ENCODE peak calls at places on chromosomes 6 and 20, in seven cellular contexts. One of them, this sample, is unnamed.

GRCh38 chr20:43752561-43753301 is 25.9 kb upstream of the GTSF1L start:
- DNase-seq in stimulated activated CD4-positive, alpha-beta T cell treated with anti-CD3 and anti-CD28 coated beads, Interleukin-15, amount 100 ng/mL, for 1 hour: no peak
- DNase-seq in effector CD4-positive, alpha-beta T cell: no peak
- DNase-seq in mucosa of gallbladder: peak
- DNase-seq in pons: peak
- DNase-seq in non-pigmented ciliary epithelial cell: peak
- DNase-seq in neural crest cell: no peak
- DNase-seq in this sample: peak

GRCh38 chr6:63904844-63905243 is 269.2 kb downstream of the PHF3 start:
- DNase-seq in neural crest cell: no peak
- DNase-seq in non-pigmented ciliary epithelial cell: peak
- DNase-seq in mucosa of gallbladder: no peak
- DNase-seq in stimulated activated CD4-positive, alpha-beta T cell treated with anti-CD3 and anti-CD28 coated beads, Interleukin-15, amount 100 ng/mL, for 1 hour: no peak
- DNase-seq in effector CD4-positive, alpha-beta T cell: no peak
- DNase-seq in pons: no peak
- DNase-seq in this sample: no peak

GRCh38 chr20:57680131-57680716 is 29.6 kb downstream of the PMEPA1 start:
- DNase-seq in stimulated activated CD4-positive, alpha-beta T cell treated with anti-CD3 and anti-CD28 coated beads, Interleukin-15, amount 100 ng/mL, for 1 hour: no peak
- DNase-seq in pons: no peak
- DNase-seq in mucosa of gallbladder: no peak
- DNase-seq in neural crest cell: no peak
- DNase-seq in non-pigmented ciliary epithelial cell: no peak
- DNase-seq in effector CD4-positive, alpha-beta T cell: no peak
- DNase-seq in this sample: no peak

GRCh38 chr6:125183391-125183790 is 29.8 kb downstream of the TPD52L1 start:
- DNase-seq in pons: no peak
- DNase-seq in mucosa of gallbladder: no peak
- DNase-seq in stimulated activated CD4-positive, alpha-beta T cell treated with anti-CD3 and anti-CD28 coated beads, Interleukin-15, amount 100 ng/mL, for 1 hour: no peak
- DNase-seq in non-pigmented ciliary epithelial cell: no peak
- DNase-seq in effector CD4-positive, alpha-beta T cell: no peak
- DNase-seq in neural crest cell: no peak
- DNase-seq in this sample: no peak

GRCh38 chr20:13485576-13485975 is 153.2 kb downstream of the TASP1 start:
- DNase-seq in effector CD4-positive, alpha-beta T cell: no peak
- DNase-seq in pons: no peak
- DNase-seq in mucosa of gallbladder: no peak
- DNase-seq in stimulated activated CD4-positive, alpha-beta T cell treated with anti-CD3 and anti-CD28 coated beads, Interleukin-15, amount 100 ng/mL, for 1 hour: no peak
- DNase-seq in neural crest cell: no peak
- DNase-seq in non-pigmented ciliary epithelial cell: no peak
- DNase-seq in this sample: no peak

GRCh38 chr20:38043512-38044300 is 10.2 kb downstream of the RPRD1B start:
- DNase-seq in effector CD4-positive, alpha-beta T cell: no peak
- DNase-seq in pons: no peak
- DNase-seq in stimulated activated CD4-positive, alpha-beta T cell treated with anti-CD3 and anti-CD28 coated beads, Interleukin-15, amount 100 ng/mL, for 1 hour: no peak
- DNase-seq in mucosa of gallbladder: no peak
- DNase-seq in non-pigmented ciliary epithelial cell: peak
- DNase-seq in neural crest cell: no peak
- DNase-seq in this sample: no peak

GRCh38 chr20:60352580-60352979 is 394.4 kb downstream of the CDH26 start:
- DNase-seq in effector CD4-positive, alpha-beta T cell: no peak
- DNase-seq in neural crest cell: no peak
- DNase-seq in non-pigmented ciliary epithelial cell: no peak
- DNase-seq in mucosa of gallbladder: no peak
- DNase-seq in stimulated activated CD4-positive, alpha-beta T cell treated with anti-CD3 and anti-CD28 coated beads, Interleukin-15, amount 100 ng/mL, for 1 hour: no peak
- DNase-seq in pons: no peak
- DNase-seq in this sample: no peak

GRCh38 chr20:17562804-17563305 is 7.0 kb upstream of the DSTN start:
- DNase-seq in stimulated activated CD4-positive, alpha-beta T cell treated with anti-CD3 and anti-CD28 coated beads, Interleukin-15, amount 100 ng/mL, for 1 hour: no peak
- DNase-seq in neural crest cell: no peak
- DNase-seq in pons: no peak
- DNase-seq in effector CD4-positive, alpha-beta T cell: no peak
- DNase-seq in non-pigmented ciliary epithelial cell: no peak
- DNase-seq in mucosa of gallbladder: no peak
- DNase-seq in this sample: no peak

GRCh38 chr6:40881501-40881900 is 157.5 kb downstream of the UNC5CL start:
- DNase-seq in neural crest cell: no peak
- DNase-seq in effector CD4-positive, alpha-beta T cell: no peak
- DNase-seq in stimulated activated CD4-positive, alpha-beta T cell treated with anti-CD3 and anti-CD28 coated beads, Interleukin-15, amount 100 ng/mL, for 1 hour: no peak
- DNase-seq in pons: no peak
- DNase-seq in mucosa of gallbladder: no peak
- DNase-seq in non-pigmented ciliary epithelial cell: no peak
- DNase-seq in this sample: no peak

GRCh38 chr6:12152023-12152960 is 137.9 kb upstream of the EDN1 start:
- DNase-seq in effector CD4-positive, alpha-beta T cell: no peak
- DNase-seq in neural crest cell: no peak
- DNase-seq in pons: peak
- DNase-seq in non-pigmented ciliary epithelial cell: no peak
- DNase-seq in stimulated activated CD4-positive, alpha-beta T cell treated with anti-CD3 and anti-CD28 coated beads, Interleukin-15, amount 100 ng/mL, for 1 hour: no peak
- DNase-seq in mucosa of gallbladder: no peak
- DNase-seq in this sample: no peak

GRCh38 chr6:54970337-54970736 is 123.8 kb downstream of the FAM83B start:
- DNase-seq in effector CD4-positive, alpha-beta T cell: no peak
- DNase-seq in stimulated activated CD4-positive, alpha-beta T cell treated with anti-CD3 and anti-CD28 coated beads, Interleukin-15, amount 100 ng/mL, for 1 hour: no peak
- DNase-seq in mucosa of gallbladder: no peak
- DNase-seq in non-pigmented ciliary epithelial cell: no peak
- DNase-seq in pons: no peak
- DNase-seq in neural crest cell: no peak
- DNase-seq in this sample: no peak

GRCh38 chr6:31464252-31465184 is 33.4 kb upstream of the MICB start:
- DNase-seq in stimulated activated CD4-positive, alpha-beta T cell treated with anti-CD3 and anti-CD28 coated beads, Interleukin-15, amount 100 ng/mL, for 1 hour: no peak
- DNase-seq in effector CD4-positive, alpha-beta T cell: no peak
- DNase-seq in neural crest cell: no peak
- DNase-seq in non-pigmented ciliary epithelial cell: no peak
- DNase-seq in pons: no peak
- DNase-seq in mucosa of gallbladder: no peak
- DNase-seq in this sample: no peak

GRCh38 chr20:3734111-3734843 is 1.8 kb downstream of the HSPA12B start:
- DNase-seq in non-pigmented ciliary epithelial cell: no peak
- DNase-seq in stimulated activated CD4-positive, alpha-beta T cell treated with anti-CD3 and anti-CD28 coated beads, Interleukin-15, amount 100 ng/mL, for 1 hour: no peak
- DNase-seq in neural crest cell: no peak
- DNase-seq in mucosa of gallbladder: peak
- DNase-seq in effector CD4-positive, alpha-beta T cell: no peak
- DNase-seq in pons: no peak
- DNase-seq in this sample: no peak

GRCh38 chr6:129131282-129131681 is 248.3 kb downstream of the LAMA2 start:
- DNase-seq in mucosa of gallbladder: peak
- DNase-seq in neural crest cell: no peak
- DNase-seq in stimulated activated CD4-positive, alpha-beta T cell treated with anti-CD3 and anti-CD28 coated beads, Interleukin-15, amount 100 ng/mL, for 1 hour: no peak
- DNase-seq in non-pigmented ciliary epithelial cell: no peak
- DNase-seq in effector CD4-positive, alpha-beta T cell: no peak
- DNase-seq in pons: peak
- DNase-seq in this sample: peak

GRCh38 chr6:129567374-129567773 is 142.6 kb downstream of the ARHGAP18 start:
- DNase-seq in effector CD4-positive, alpha-beta T cell: no peak
- DNase-seq in non-pigmented ciliary epithelial cell: no peak
- DNase-seq in stimulated activated CD4-positive, alpha-beta T cell treated with anti-CD3 and anti-CD28 coated beads, Interleukin-15, amount 100 ng/mL, for 1 hour: no peak
- DNase-seq in pons: peak
- DNase-seq in neural crest cell: no peak
- DNase-seq in mucosa of gallbladder: no peak
- DNase-seq in this sample: no peak

GRCh38 chr20:59583428-59584277 is 20.7 kb upstream of the PHACTR3 start:
- DNase-seq in effector CD4-positive, alpha-beta T cell: no peak
- DNase-seq in stimulated activated CD4-positive, alpha-beta T cell treated with anti-CD3 and anti-CD28 coated beads, Interleukin-15, amount 100 ng/mL, for 1 hour: no peak
- DNase-seq in non-pigmented ciliary epithelial cell: no peak
- DNase-seq in mucosa of gallbladder: peak
- DNase-seq in pons: peak
- DNase-seq in neural crest cell: no peak
- DNase-seq in this sample: no peak

GRCh38 chr6:166998256-166999144 is 697 bp upstream of the CEP43 start:
- DNase-seq in stimulated activated CD4-positive, alpha-beta T cell treated with anti-CD3 and anti-CD28 coated beads, Interleukin-15, amount 100 ng/mL, for 1 hour: no peak
- DNase-seq in effector CD4-positive, alpha-beta T cell: peak
- DNase-seq in pons: no peak
- DNase-seq in neural crest cell: peak
- DNase-seq in mucosa of gallbladder: no peak
- DNase-seq in non-pigmented ciliary epithelial cell: no peak
- DNase-seq in this sample: peak

GRCh38 chr6:133430530-133430929 is 189.4 kb downstream of the EYA4 start:
- DNase-seq in mucosa of gallbladder: no peak
- DNase-seq in effector CD4-positive, alpha-beta T cell: no peak
- DNase-seq in non-pigmented ciliary epithelial cell: no peak
- DNase-seq in pons: no peak
- DNase-seq in stimulated activated CD4-positive, alpha-beta T cell treated with anti-CD3 and anti-CD28 coated beads, Interleukin-15, amount 100 ng/mL, for 1 hour: no peak
- DNase-seq in neural crest cell: no peak
- DNase-seq in this sample: no peak

GRCh38 chr6:6717953-6718352 is 129.4 kb downstream of the LY86 start:
- DNase-seq in mucosa of gallbladder: no peak
- DNase-seq in stimulated activated CD4-positive, alpha-beta T cell treated with anti-CD3 and anti-CD28 coated beads, Interleukin-15, amount 100 ng/mL, for 1 hour: no peak
- DNase-seq in non-pigmented ciliary epithelial cell: no peak
- DNase-seq in effector CD4-positive, alpha-beta T cell: no peak
- DNase-seq in pons: no peak
- DNase-seq in neural crest cell: no peak
- DNase-seq in this sample: no peak

GRCh38 chr6:23316131-23316530 is 746.8 kb downstream of the HDGFL1 start:
- DNase-seq in mucosa of gallbladder: no peak
- DNase-seq in neural crest cell: no peak
- DNase-seq in stimulated activated CD4-positive, alpha-beta T cell treated with anti-CD3 and anti-CD28 coated beads, Interleukin-15, amount 100 ng/mL, for 1 hour: no peak
- DNase-seq in non-pigmented ciliary epithelial cell: no peak
- DNase-seq in effector CD4-positive, alpha-beta T cell: no peak
- DNase-seq in pons: no peak
- DNase-seq in this sample: no peak

GRCh38 chr6:24648276-24648675 is 2.3 kb upstream of the KIAA0319 start:
- DNase-seq in stimulated activated CD4-positive, alpha-beta T cell treated with anti-CD3 and anti-CD28 coated beads, Interleukin-15, amount 100 ng/mL, for 1 hour: no peak
- DNase-seq in neural crest cell: no peak
- DNase-seq in mucosa of gallbladder: no peak
- DNase-seq in pons: no peak
- DNase-seq in non-pigmented ciliary epithelial cell: no peak
- DNase-seq in effector CD4-positive, alpha-beta T cell: no peak
- DNase-seq in this sample: no peak

GRCh38 chr6:123803862-123804681 is at the start of gene NKAIN2:
- DNase-seq in neural crest cell: peak
- DNase-seq in stimulated activated CD4-positive, alpha-beta T cell treated with anti-CD3 and anti-CD28 coated beads, Interleukin-15, amount 100 ng/mL, for 1 hour: no peak
- DNase-seq in mucosa of gallbladder: no peak
- DNase-seq in non-pigmented ciliary epithelial cell: no peak
- DNase-seq in pons: peak
- DNase-seq in effector CD4-positive, alpha-beta T cell: no peak
- DNase-seq in this sample: no peak

GRCh38 chr6:111938710-111939109 is 65.5 kb upstream of the FYN start:
- DNase-seq in non-pigmented ciliary epithelial cell: peak
- DNase-seq in mucosa of gallbladder: no peak
- DNase-seq in stimulated activated CD4-positive, alpha-beta T cell treated with anti-CD3 and anti-CD28 coated beads, Interleukin-15, amount 100 ng/mL, for 1 hour: no peak
- DNase-seq in effector CD4-positive, alpha-beta T cell: no peak
- DNase-seq in neural crest cell: no peak
- DNase-seq in pons: no peak
- DNase-seq in this sample: no peak

GRCh38 chr6:148885154-148885870 is 138.5 kb downstream of the UST start:
- DNase-seq in non-pigmented ciliary epithelial cell: no peak
- DNase-seq in neural crest cell: no peak
- DNase-seq in mucosa of gallbladder: no peak
- DNase-seq in pons: no peak
- DNase-seq in effector CD4-positive, alpha-beta T cell: no peak
- DNase-seq in stimulated activated CD4-positive, alpha-beta T cell treated with anti-CD3 and anti-CD28 coated beads, Interleukin-15, amount 100 ng/mL, for 1 hour: no peak
- DNase-seq in this sample: no peak

GRCh38 chr6:3317741-3318211 is 59.0 kb downstream of the PSMG4 start:
- DNase-seq in pons: no peak
- DNase-seq in neural crest cell: no peak
- DNase-seq in stimulated activated CD4-positive, alpha-beta T cell treated with anti-CD3 and anti-CD28 coated beads, Interleukin-15, amount 100 ng/mL, for 1 hour: no peak
- DNase-seq in non-pigmented ciliary epithelial cell: no peak
- DNase-seq in mucosa of gallbladder: no peak
- DNase-seq in effector CD4-positive, alpha-beta T cell: no peak
- DNase-seq in this sample: no peak

GRCh38 chr6:53273356-53273755 is 75.4 kb downstream of the ELOVL5 start:
- DNase-seq in non-pigmented ciliary epithelial cell: no peak
- DNase-seq in stimulated activated CD4-positive, alpha-beta T cell treated with anti-CD3 and anti-CD28 coated beads, Interleukin-15, amount 100 ng/mL, for 1 hour: no peak
- DNase-seq in pons: no peak
- DNase-seq in neural crest cell: no peak
- DNase-seq in effector CD4-positive, alpha-beta T cell: no peak
- DNase-seq in mucosa of gallbladder: no peak
- DNase-seq in this sample: no peak

This sample was measured in Peyer's patch.